ENCODE peak calls at places on chromosomes 1 and 21, in seven cellular contexts. W is tibial nerve; G is hepatocyte; C is NB4; P is kidney; Z is CD8-positive, alpha-beta T cell; I is fibroblast of pulmonary artery. V is an unnamed sample.

GRCh38 chr1:226061793-226062557 is 541 bp upstream of the H3-3A start:
- DNase-seq in G (peak), I (peak), P (peak), Z (no peak), C (peak), W (peak), V (peak)

GRCh38 chr1:160400646-160401486 is 502 bp downstream of the VANGL2 start:
- DNase-seq in W (no peak), G (peak), P (peak), I (no peak), Z (no peak), C (no peak), V (no peak)

GRCh38 chr1:200033511-200034261 is 6.2 kb downstream of the NR5A2 start:
- DNase-seq in G (peak), I (no peak), C (no peak), W (no peak), P (no peak), Z (no peak), V (no peak)

GRCh38 chr21:15908187-15908586 is 178.4 kb downstream of the USP25 start:
- DNase-seq in I (peak), W (no peak), P (no peak), C (no peak), Z (no peak), G (no peak), V (no peak)

GRCh38 chr1:24981632-24982007 is 51.5 kb upstream of the RUNX3 start:
- DNase-seq in W (no peak), G (no peak), C (no peak), Z (no peak), I (no peak), P (peak), V (no peak)

GRCh38 chr1:244605835-244606234 is 47.1 kb upstream of the DESI2 start:
- DNase-seq in P (no peak), G (no peak), Z (no peak), C (no peak), W (no peak), I (no peak), V (no peak)

GRCh38 chr1:230197644-230198567 is 130.9 kb downstream of the GALNT2 start:
- DNase-seq in Z (no peak), C (no peak), G (no peak), W (no peak), I (no peak), P (no peak), V (no peak)

GRCh38 chr1:97920275-97920831 is 481 bp downstream of the DPYD start:
- DNase-seq in I (peak), W (no peak), Z (no peak), C (no peak), P (no peak), G (no peak), V (no peak)

GRCh38 chr1:116489231-116489697 is 81.6 kb downstream of the CD58 start:
- DNase-seq in W (no peak), P (peak), G (peak), Z (no peak), I (peak), C (no peak), V (no peak)

GRCh38 chr1:160064164-160064563 is 5.8 kb downstream of the KCNJ10 start:
- DNase-seq in W (no peak), I (no peak), Z (no peak), P (no peak), G (no peak), C (no peak), V (no peak)

GRCh38 chr1:51236548-51237312 is 657 bp downstream of the RNF11 start:
- DNase-seq in C (peak), P (peak), Z (peak), G (peak), W (peak), I (peak), V (peak)

GRCh38 chr1:235946570-235946981 is 79.9 kb upstream of the LYST start:
- DNase-seq in P (no peak), G (no peak), Z (no peak), W (no peak), C (peak), I (peak), V (no peak)

GRCh38 chr1:47643506-47644215 is 205.8 kb downstream of the FOXD2 start:
- DNase-seq in G (peak), Z (no peak), P (no peak), C (no peak), W (no peak), I (no peak), V (no peak)

GRCh38 chr1:6116137-6116536 is 64.0 kb downstream of the CHD5 start:
- DNase-seq in C (no peak), P (no peak), W (no peak), I (peak), Z (no peak), G (no peak), V (no peak)

GRCh38 chr1:246488674-246489073 is 18.4 kb downstream of the SMYD3 start:
- DNase-seq in Z (no peak), I (no peak), C (no peak), P (no peak), G (no peak), W (no peak), V (no peak)

GRCh38 chr1:110555807-110556470 is 37.0 kb upstream of the KCNA10 start:
- DNase-seq in C (no peak), I (peak), Z (no peak), P (peak), G (no peak), W (peak), V (no peak)

GRCh38 chr1:53547321-53547720 is 88.1 kb downstream of the DMRTB1 start:
- DNase-seq in P (no peak), W (no peak), C (no peak), I (no peak), Z (no peak), G (no peak), V (no peak)

GRCh38 chr1:16630661-16631247 is 17.4 kb upstream of the NBPF1 start:
- DNase-seq in I (no peak), G (no peak), Z (no peak), W (no peak), C (no peak), P (peak), V (no peak)
- H3K4me3 ChIP-seq in I (no peak), G (no peak), Z (no peak), W (no peak), C (no peak), P (no peak), V (no peak)

DNA sequence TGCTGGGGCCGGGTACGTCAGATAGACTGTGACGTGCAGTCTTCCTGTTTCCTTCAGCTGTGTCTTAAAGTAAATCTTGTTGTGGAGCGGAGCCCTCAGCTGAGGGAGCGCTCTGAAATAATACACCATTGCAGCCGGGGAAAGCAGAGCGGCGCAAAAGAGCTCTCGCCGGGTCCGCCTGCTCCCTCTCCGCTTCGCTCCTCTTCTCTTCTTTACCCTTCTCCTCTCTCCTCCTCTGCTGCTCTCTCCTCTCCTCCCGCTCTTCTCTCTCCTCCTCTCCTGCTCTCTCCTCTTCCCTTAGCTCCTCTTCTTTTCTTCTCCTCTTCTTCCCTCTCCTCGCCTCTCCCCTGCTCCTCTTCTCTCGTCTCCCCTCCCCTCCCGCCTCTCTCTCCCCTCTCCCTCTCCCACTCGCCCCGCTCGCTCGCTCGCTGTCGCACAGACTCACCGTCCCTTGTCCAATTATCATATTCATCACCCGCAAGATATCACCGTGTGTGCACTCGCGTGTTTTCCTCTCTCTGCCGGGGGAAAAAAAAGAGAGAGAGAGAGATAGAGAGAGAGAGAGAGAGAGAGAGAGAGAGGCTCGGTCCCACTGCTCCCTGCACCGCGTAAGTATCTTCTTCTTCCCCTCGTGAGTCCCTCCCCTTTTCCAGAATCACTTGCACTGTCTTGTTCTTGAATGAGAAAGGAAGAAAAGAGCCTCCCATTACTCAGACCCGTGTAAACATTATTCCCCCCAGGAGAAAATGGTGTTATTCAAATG is at the start of gene PROX1:
- DNase-seq in Z (no peak), W (peak), G (peak), P (peak), C (no peak), I (peak), V (peak)
- H3K4me3 ChIP-seq in Z (peak), W (peak), G (peak), P (peak), C (no peak), I (peak), V (peak)

DNA sequence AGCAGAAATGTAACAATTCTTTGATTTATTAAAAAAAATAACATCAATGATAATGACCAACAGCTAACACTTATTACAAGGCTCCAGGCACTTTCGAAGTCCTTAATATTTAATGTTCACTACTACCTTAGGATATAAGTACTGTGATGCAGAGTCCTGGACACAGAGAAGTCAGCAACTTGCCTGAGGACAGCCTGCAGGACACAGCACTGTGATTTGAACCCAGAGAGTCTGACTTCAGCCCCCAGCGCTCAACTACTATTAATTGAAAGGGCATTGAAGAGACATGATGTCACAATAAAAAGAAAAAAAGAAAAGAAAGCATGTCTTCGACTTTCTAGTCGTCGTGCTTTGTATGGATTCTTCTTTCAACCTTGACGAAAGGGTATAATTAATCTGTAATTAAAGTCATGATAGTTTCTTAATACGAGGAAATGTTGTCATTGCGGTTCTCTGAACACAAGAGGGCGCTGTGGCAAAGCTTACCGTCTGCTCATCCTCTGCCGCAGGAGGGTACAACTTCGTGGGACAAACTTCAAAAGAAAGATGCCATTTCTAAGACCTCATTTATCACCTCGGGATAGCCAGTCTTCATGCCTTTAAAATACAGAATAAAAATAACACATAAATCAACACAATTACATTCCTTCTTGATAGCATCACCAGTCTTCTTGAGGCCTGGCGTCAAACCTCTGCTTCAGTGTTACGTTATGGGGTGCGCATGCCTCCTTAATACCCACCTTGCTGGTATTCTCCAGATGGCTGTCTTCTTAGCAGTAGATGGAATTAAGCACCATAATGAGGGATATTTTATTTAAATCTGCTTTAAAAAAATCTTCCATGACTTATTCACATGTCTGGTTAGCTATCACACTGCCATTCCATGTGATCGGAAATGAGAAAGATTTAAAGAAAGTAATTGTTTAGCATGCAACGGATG is 240.1 kb downstream of the DISC1 start:
- DNase-seq in P (no peak), C (peak), Z (peak), I (peak), G (peak), W (peak), V (peak)
- H3K4me3 ChIP-seq in P (no peak), C (no peak), Z (no peak), I (no peak), G (no peak), W (no peak), V (no peak)

GRCh38 chr1:23693599-23693998 is 2.0 kb downstream of the RPL11 start:
- DNase-seq in Z (no peak), G (no peak), C (no peak), W (no peak), P (no peak), I (no peak), V (no peak)
- H3K4me3 ChIP-seq in Z (no peak), G (peak), C (peak), W (peak), P (no peak), I (peak), V (no peak)

GRCh38 chr1:10210841-10211804 is 753 bp downstream of the KIF1B start:
- DNase-seq in C (peak), P (peak), W (peak), Z (no peak), I (peak), G (peak), V (peak)
- H3K4me3 ChIP-seq in C (peak), P (peak), W (peak), Z (peak), I (peak), G (peak), V (peak)

GRCh38 chr1:32665915-32666314 is 14.9 kb downstream of the RBBP4 start:
- DNase-seq in W (no peak), P (no peak), I (no peak), C (no peak), G (no peak), Z (no peak), V (no peak)

GRCh38 chr1:32666866-32667566 is 16.0 kb downstream of the RBBP4 start:
- DNase-seq in I (peak), C (no peak), W (no peak), P (no peak), Z (no peak), G (peak), V (no peak)
- H3K4me3 ChIP-seq in I (no peak), C (no peak), W (no peak), P (no peak), Z (no peak), G (no peak), V (no peak)

GRCh38 chr1:8371372-8371991 is 53.6 kb downstream of the SLC45A1 start:
- DNase-seq in W (no peak), P (no peak), I (no peak), C (no peak), Z (no peak), G (no peak), V (no peak)
- H3K4me3 ChIP-seq in W (no peak), P (no peak), I (no peak), C (no peak), Z (no peak), G (no peak), V (no peak)

DNA sequence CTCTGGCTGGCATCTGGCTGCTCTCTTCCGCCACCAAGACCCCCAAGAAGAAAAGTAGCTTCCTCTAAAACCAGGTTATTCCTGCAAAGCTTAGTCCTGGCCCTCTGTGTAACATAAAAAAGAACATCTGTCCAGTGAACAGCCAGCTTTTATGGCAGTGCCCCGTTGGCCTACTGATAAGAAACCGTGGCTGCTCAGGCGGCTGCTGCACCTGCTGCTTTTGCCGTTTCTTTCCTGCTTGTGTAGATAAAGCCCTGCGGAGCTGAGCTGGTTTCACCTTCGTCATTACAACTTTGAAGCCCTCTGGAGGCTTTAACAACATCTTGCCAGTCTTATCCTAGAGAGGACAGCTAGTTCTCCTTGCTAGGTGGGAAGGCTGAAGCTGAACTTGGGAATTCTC is 20.5 kb downstream of the ELAPOR1 start:
- DNase-seq in G (peak), W (no peak), I (no peak), P (no peak), C (no peak), Z (no peak), V (no peak)
- H3K4me3 ChIP-seq in G (no peak), W (no peak), I (no peak), P (no peak), C (no peak), Z (no peak), V (no peak)